ENCODE peak calls at places on chromosome 1, in five cellular contexts. P, T, U, A and J are unnamed samples.

GRCh38 chr1:12087797-12088314 is 24.8 kb downstream of the TNFRSF8 start:
- DNase-seq in U (no peak), T (no peak), A (no peak), P (no peak), J (no peak)

GRCh38 chr1:243268751-243269460 is 13.1 kb downstream of the SDCCAG8 start:
- DNase-seq in T (no peak), A (peak), P (no peak), U (no peak), J (no peak)

GRCh38 chr1:153799566-153800465 is 24.6 kb downstream of the SLC27A3 start:
- DNase-seq in T (no peak), A (no peak), P (no peak), U (no peak), J (peak)

GRCh38 chr1:242524571-242525359 is at the start of gene PLD5:
- DNase-seq in U (peak), A (peak), T (peak), P (no peak), J (no peak)

GRCh38 chr1:40897499-40897898 is 35.3 kb upstream of the CITED4 start:
- DNase-seq in P (no peak), A (no peak), T (no peak), U (no peak), J (no peak)

GRCh38 chr1:184563308-184563707 is 176.5 kb downstream of the C1orf21 start:
- DNase-seq in U (no peak), P (no peak), A (peak), T (no peak), J (no peak)

GRCh38 chr1:55474168-55474786 is 259.1 kb upstream of the USP24 start:
- DNase-seq in P (no peak), U (no peak), A (no peak), T (no peak), J (no peak)

GRCh38 chr1:176998396-176998795 is 166.1 kb downstream of the ASTN1 start:
- DNase-seq in U (no peak), A (no peak), T (no peak), P (no peak), J (no peak)

GRCh38 chr1:190124068-190124467 is 353.6 kb downstream of the BRINP3 start:
- DNase-seq in T (no peak), P (no peak), A (no peak), U (no peak), J (no peak)

GRCh38 chr1:52918201-52918600 is 3.3 kb downstream of the ECHDC2 start:
- DNase-seq in P (no peak), T (no peak), U (no peak), A (no peak), J (no peak)

GRCh38 chr1:19055001-19055400 is 98.5 kb upstream of the IFFO2 start:
- DNase-seq in P (peak), U (no peak), A (no peak), T (no peak), J (no peak)

GRCh38 chr1:62398377-62398776 is 38.5 kb upstream of the USP1 start:
- DNase-seq in T (no peak), P (no peak), A (no peak), U (no peak), J (no peak)

GRCh38 chr1:234315091-234315541 is 58.1 kb upstream of the COA6 start:
- DNase-seq in U (no peak), P (no peak), A (no peak), T (no peak), J (no peak)

GRCh38 chr1:11882814-11883538 is 24.2 kb upstream of the NPPB start:
- DNase-seq in T (no peak), U (peak), P (peak), A (peak), J (no peak)

GRCh38 chr1:183646780-183647179 is 6.3 kb downstream of the APOBEC4 start:
- DNase-seq in A (no peak), T (no peak), U (no peak), P (no peak), J (no peak)

GRCh38 chr1:156750932-156751723 is at the start of gene HDGF:
- DNase-seq in U (peak), T (no peak), P (peak), A (peak), J (peak)

GRCh38 chr1:42765832-42766722 is 751 bp downstream of the P3H1 start:
- DNase-seq in U (peak), A (peak), P (peak), T (peak), J (peak)

GRCh38 chr1:241638091-241638682 is 2.0 kb downstream of the CHML start:
- DNase-seq in A (no peak), T (no peak), P (no peak), U (no peak), J (no peak)

GRCh38 chr1:214566158-214567104 is 15.0 kb upstream of the PTPN14 start:
- DNase-seq in U (peak), P (no peak), A (no peak), T (no peak), J (no peak)

GRCh38 chr1:27555700-27556424 is 48.1 kb downstream of the AHDC1 start:
- DNase-seq in P (peak), U (peak), A (no peak), T (no peak), J (peak)

GRCh38 chr1:160261878-160262794 is at the start of gene DCAF8:
- DNase-seq in U (peak), T (peak), A (peak), P (peak), J (peak)

GRCh38 chr1:63537940-63538339 is 14.6 kb downstream of the EFCAB7 start:
- DNase-seq in T (no peak), P (no peak), U (no peak), A (no peak), J (no peak)

GRCh38 chr1:184672013-184672726 is 82.5 kb downstream of the EDEM3 start:
- DNase-seq in P (no peak), T (no peak), U (no peak), A (no peak), J (no peak)

GRCh38 chr1:78676347-78676982 is 26.8 kb downstream of the IFI44 start:
- DNase-seq in U (peak), P (peak), T (peak), A (peak), J (peak)

GRCh38 chr1:109759513-109760334 is 4.0 kb downstream of the EPS8L3 start:
- DNase-seq in U (peak), T (no peak), A (no peak), P (peak), J (no peak)

GRCh38 chr1:67723620-67724019 is 38.6 kb downstream of the GADD45A start:
- DNase-seq in P (peak), T (no peak), A (no peak), U (peak), J (no peak)

GRCh38 chr1:54940027-54940426 is 40.4 kb upstream of the TMEM61 start:
- DNase-seq in A (no peak), P (no peak), T (no peak), U (no peak), J (no peak)

GRCh38 chr1:158285756-158286241 is 3.9 kb upstream of the CD1C start:
- DNase-seq in U (peak), T (no peak), P (peak), A (no peak), J (peak)

GRCh38 chr1:12034381-12034801 is 15.1 kb downstream of the MIIP start:
- DNase-seq in A (no peak), U (no peak), T (no peak), P (peak), J (no peak)

GRCh38 chr1:83497563-83497962 is 501.4 kb downstream of the TTLL7 start:
- DNase-seq in U (no peak), A (peak), P (no peak), T (no peak), J (no peak)

GRCh38 chr1:186076006-186076405 is 299.0 kb downstream of the TPR start:
- DNase-seq in T (no peak), U (no peak), P (no peak), A (no peak), J (peak)

GRCh38 chr1:2466834-2467554 is 9.1 kb upstream of the PLCH2 start:
- DNase-seq in A (no peak), P (no peak), U (no peak), T (no peak), J (no peak)

GRCh38 chr1:24793762-24794161 is 48.5 kb downstream of the CLIC4 start:
- DNase-seq in A (no peak), U (no peak), P (peak), T (no peak), J (no peak)

GRCh38 chr1:35470964-35471613 is 86.1 kb downstream of the KIAA0319L start:
- DNase-seq in P (no peak), T (no peak), U (no peak), A (no peak), J (no peak)

GRCh38 chr1:110542730-110543129 is 23.8 kb upstream of the KCNA10 start:
- DNase-seq in U (no peak), A (peak), P (no peak), T (no peak), J (no peak)

GRCh38 chr1:77670330-77670729 is 12.1 kb downstream of the ZZZ3 start:
- DNase-seq in U (no peak), A (no peak), T (no peak), P (no peak), J (no peak)

GRCh38 chr1:155007253-155007828 is 4.7 kb downstream of the ZBTB7B start:
- DNase-seq in A (no peak), U (peak), T (peak), P (peak), J (no peak)

GRCh38 chr1:155009221-155009711 is 6.7 kb downstream of the ZBTB7B start:
- DNase-seq in P (no peak), U (no peak), A (no peak), T (no peak), J (no peak)

GRCh38 chr1:155009742-155010141 is 7.1 kb downstream of the ZBTB7B start:
- DNase-seq in T (no peak), P (no peak), U (no peak), A (no peak), J (no peak)

GRCh38 chr1:155006601-155007101 is 4.0 kb downstream of the ZBTB7B start:
- DNase-seq in A (no peak), P (no peak), T (no peak), U (no peak), J (no peak)

DNA sequence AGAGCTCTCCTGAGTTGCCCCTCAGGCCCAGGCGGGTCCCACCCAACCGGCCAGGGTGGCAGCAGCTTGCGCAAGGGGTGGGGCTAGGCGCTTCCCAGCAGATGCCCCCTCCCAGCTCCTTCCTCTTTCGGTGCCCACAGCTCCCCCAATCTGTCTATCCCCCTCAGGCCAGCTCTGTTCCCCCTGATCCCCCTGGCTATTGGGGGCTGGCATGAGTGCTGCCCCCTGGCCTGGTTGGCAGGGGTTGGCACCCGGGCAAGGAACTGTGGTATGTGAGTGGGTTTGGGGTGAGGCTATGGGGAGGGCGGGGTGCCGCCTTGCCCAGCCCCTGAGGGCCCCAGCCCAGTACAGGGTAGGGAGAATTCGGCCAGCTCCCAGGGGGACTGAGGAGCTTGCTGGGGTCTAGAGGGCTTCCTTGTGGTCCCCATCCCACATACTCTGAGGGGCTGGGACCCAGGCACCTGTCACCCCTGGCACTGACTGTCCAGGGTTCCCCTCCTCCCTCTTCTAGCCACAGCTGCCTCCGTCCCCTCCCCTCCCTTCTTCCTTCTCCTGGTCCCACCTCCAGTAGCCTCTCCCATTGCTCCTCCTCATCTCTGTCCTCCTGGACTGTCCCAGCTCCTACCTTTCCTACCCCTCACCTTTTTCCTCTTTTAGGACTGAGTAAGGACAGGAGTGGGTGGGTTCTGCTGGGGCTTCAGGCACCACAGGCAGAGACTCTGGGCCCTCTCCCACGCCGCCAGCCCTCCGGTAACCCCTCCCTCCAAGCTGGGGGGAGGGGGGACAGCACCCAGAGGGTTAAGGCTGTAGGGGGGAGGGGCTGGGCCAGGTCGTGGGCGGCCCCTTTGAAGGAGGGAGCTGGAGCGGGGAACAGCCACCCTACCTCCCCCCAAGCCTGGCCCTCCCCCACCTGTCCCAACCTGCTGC is 5.7 kb downstream of the ZBTB7B start:
- DNase-seq in P (no peak), U (no peak), A (no peak), T (peak), J (no peak)
- H3K4me3 ChIP-seq in P (peak), U (no peak), A (no peak), T (peak), J (peak)

GRCh38 chr1:227543283-227544066 is 19.9 kb upstream of the ZNF678 start:
- DNase-seq in P (no peak), U (no peak), T (no peak), A (no peak), J (no peak)
- H3K27ac ChIP-seq in P (no peak), U (no peak), T (peak), A (no peak), J (no peak)

GRCh38 chr1:208081972-208082371 is 162.2 kb downstream of the PLXNA2 start:
- DNase-seq in U (no peak), A (no peak), P (no peak), T (no peak), J (no peak)
- TF ChIP-seq CTCF in U (no peak), A (peak), P (peak), T (no peak), J (no peak)

GRCh38 chr1:102186541-102186940 is 189.8 kb upstream of the OLFM3 start:
- DNase-seq in U (no peak), T (no peak), A (no peak), P (no peak), J (no peak)

GRCh38 chr1:102184477-102184876 is 187.8 kb upstream of the OLFM3 start:
- DNase-seq in P (no peak), T (no peak), A (no peak), U (no peak), J (no peak)

GRCh38 chr1:102182603-102183260 is 186.0 kb upstream of the OLFM3 start:
- DNase-seq in A (no peak), P (no peak), T (no peak), U (no peak), J (no peak)

GRCh38 chr1:102183711-102184110 is 187.0 kb upstream of the OLFM3 start:
- DNase-seq in U (no peak), T (no peak), P (no peak), A (no peak), J (no peak)

DNA sequence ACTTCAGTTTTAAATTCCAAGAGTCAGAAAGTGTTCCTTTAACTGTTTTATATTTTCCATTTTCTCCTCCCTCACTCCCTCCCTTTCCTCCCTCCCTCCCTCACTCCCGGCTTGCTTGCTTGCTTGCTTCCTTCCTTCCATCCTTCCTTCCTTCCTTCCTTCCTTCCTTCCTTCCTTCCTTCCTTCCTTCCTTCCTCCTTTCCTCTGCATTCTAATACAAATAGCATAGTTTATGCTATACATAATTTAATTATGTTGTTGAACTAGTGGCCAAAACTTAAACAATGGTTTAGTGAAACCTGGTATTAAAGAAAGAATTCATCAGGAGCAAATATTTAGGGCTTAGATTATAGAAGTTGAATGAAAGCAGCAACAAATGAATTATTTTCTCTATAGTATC is 188.5 kb upstream of the OLFM3 start:
- DNase-seq in U (no peak), A (no peak), T (no peak), P (no peak), J (no peak)
- H3K4me3 ChIP-seq in U (no peak), A (no peak), T (no peak), P (no peak), J (no peak)

DNA sequence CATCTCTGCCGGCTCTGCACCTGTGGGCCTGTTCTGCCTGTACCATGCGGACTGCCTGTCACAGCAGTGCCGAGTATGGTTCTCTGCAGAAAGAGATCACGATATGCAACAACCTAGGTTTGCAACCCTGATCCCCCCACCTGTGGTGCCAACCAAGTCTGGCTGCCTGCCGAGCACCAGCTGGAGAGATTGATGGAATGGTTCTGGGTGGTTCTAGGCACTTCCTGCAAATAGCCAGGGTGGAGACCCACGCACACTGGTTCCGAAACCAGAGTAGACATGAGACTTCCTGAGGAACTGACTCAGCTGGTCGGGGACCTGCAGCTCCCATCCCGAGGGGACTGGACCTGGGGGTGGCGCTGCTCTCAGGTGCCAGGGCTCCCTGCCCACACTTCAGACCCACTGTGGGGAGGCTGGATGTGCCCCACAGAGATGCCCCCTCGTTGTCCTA is 5.4 kb downstream of the TPRG1L start:
- DNase-seq in T (no peak), P (no peak), A (no peak), U (no peak), J (no peak)
- H3K27ac ChIP-seq in T (no peak), P (no peak), A (no peak), U (no peak), J (no peak)

GRCh38 chr1:71843023-71843422 is 439.3 kb downstream of the NEGR1 start:
- DNase-seq in T (no peak), A (no peak), P (no peak), U (no peak), J (no peak)
- TF ChIP-seq CTCF in T (no peak), A (no peak), P (no peak), U (no peak), J (no peak)

GRCh38 chr1:17134036-17134435 is 14.8 kb upstream of the PADI2 start:
- DNase-seq in P (no peak), A (no peak), U (no peak), T (no peak), J (no peak)
- H3K4me3 ChIP-seq in P (no peak), A (no peak), U (no peak), T (no peak), J (no peak)